ENCODE peak calls at places on chromosomes 4 and X, in six cellular contexts. J is stimulated activated naive CD8-positive, alpha-beta T cell treated with anti-CD3 and anti-CD28 coated beads, Interleukin-15, Interleukin-2, amounts not matched to agents 100 U/mL and 50 U/mL, for 24 hours; D is T-helper 2 cell; B is HEK293T; K is cardiac fibroblast; N is esophagus squamous epithelium. C is an unnamed sample.

GRCh38 chrX:70456256-70456655 is 11.6 kb downstream of the DLG3 start:
- DNase-seq in J (no peak), D (no peak), K (no peak), B (no peak), N (no peak), C (no peak)

GRCh38 chr4:26284536-26284935 is 36.3 kb upstream of the RBPJ start:
- DNase-seq in K (no peak), N (no peak), D (no peak), J (no peak), B (no peak), C (peak)

GRCh38 chr4:17688011-17688441 is 73.6 kb downstream of the MED28 start:
- DNase-seq in J (no peak), D (no peak), N (no peak), B (no peak), K (no peak), C (no peak)

GRCh38 chr4:38667005-38667771 is 3.2 kb downstream of the KLF3 start:
- DNase-seq in N (peak), J (peak), D (peak), K (peak), B (peak), C (peak)

GRCh38 chr4:176478076-176478475 is 158.3 kb downstream of the SPCS3 start:
- DNase-seq in B (no peak), K (peak), D (no peak), J (no peak), N (no peak), C (peak)

GRCh38 chrX:13471269-13471668 is 98.1 kb upstream of the EGFL6 start:
- DNase-seq in D (no peak), N (no peak), B (no peak), K (no peak), J (no peak), C (no peak)

GRCh38 chr4:81427605-81427922 is 44.1 kb downstream of the RASGEF1B start:
- DNase-seq in N (no peak), J (no peak), K (no peak), D (no peak), B (no peak), C (no peak)

GRCh38 chr4:159378056-159378616 is 275.3 kb downstream of the RAPGEF2 start:
- DNase-seq in B (no peak), D (no peak), K (no peak), J (no peak), N (no peak), C (no peak)

GRCh38 chr4:148445071-148445902 is 3.1 kb upstream of the NR3C2 start:
- DNase-seq in N (peak), J (peak), K (no peak), D (peak), B (peak), C (no peak)

GRCh38 chrX:110310896-110311295 is 7.0 kb downstream of the AMMECR1 start:
- DNase-seq in K (no peak), J (peak), N (no peak), B (no peak), D (no peak), C (peak)

GRCh38 chr4:76696109-76696508 is 201.8 kb downstream of the SOWAHB start:
- DNase-seq in D (no peak), J (no peak), N (no peak), K (no peak), B (no peak), C (peak)

GRCh38 chr4:147361726-147362125 is 119.2 kb upstream of the EDNRA start:
- DNase-seq in D (no peak), J (no peak), N (no peak), B (no peak), K (peak), C (peak)

GRCh38 chr4:184310171-184310567 is 92.5 kb upstream of the ENPP6 start:
- DNase-seq in K (no peak), J (peak), N (no peak), D (peak), B (no peak), C (no peak)

GRCh38 chr4:89492476-89493110 is 185.0 kb upstream of the GPRIN3 start:
- DNase-seq in B (no peak), K (peak), N (no peak), D (no peak), J (no peak), C (peak)

GRCh38 chr4:183987987-183988392 is 82.9 kb downstream of the STOX2 start:
- DNase-seq in B (peak), N (no peak), K (peak), J (no peak), D (no peak), C (peak)

GRCh38 chrX:140525448-140525847 is 20.6 kb upstream of the SOX3 start:
- DNase-seq in N (no peak), K (peak), B (no peak), J (no peak), D (no peak), C (peak)

GRCh38 chr4:87270144-87270543 is 49.7 kb upstream of the KLHL8 start:
- DNase-seq in J (no peak), D (no peak), N (no peak), B (peak), K (peak), C (peak)

GRCh38 chr4:31246856-31247255 is 526.7 kb downstream of the PCDH7 start:
- DNase-seq in K (peak), N (no peak), J (no peak), B (no peak), D (no peak), C (no peak)

GRCh38 chr4:14880805-14881204 is 121.5 kb upstream of the CPEB2 start:
- DNase-seq in D (no peak), J (no peak), K (no peak), N (no peak), B (no peak), C (no peak)